ENCODE peak calls at places on chromosomes 2 and 18, in four cellular contexts. O is A549, U is ovary, K is pancreas. T is an unnamed sample. For H3K4me1 and H3K9me3, the result is how much of the 10 kb centered on the place peaks cover.

GRCh38 chr18:41144444-41144843 is 810.6 kb upstream of the PIK3C3 start:
- DNase-seq in U (no peak), O (no peak), K (no peak), T (no peak)

GRCh38 chr2:41791523-41791922 is 256.3 kb upstream of the PKDCC start:
- DNase-seq in K (no peak), U (no peak), O (peak), T (no peak)

GRCh38 chr2:98543214-98543613 is 65.1 kb downstream of the COA5 start:
- DNase-seq in K (no peak), U (no peak), O (no peak), T (peak)

GRCh38 chr18:23635283-23636040 is 27.2 kb downstream of the ANKRD29 start:
- DNase-seq in O (no peak), U (no peak), K (no peak), T (no peak)

GRCh38 chr2:43898134-43898957 is 59.6 kb downstream of the ABCG8 start:
- DNase-seq in K (peak), O (peak), U (no peak), T (no peak)

GRCh38 chr18:46464926-46465655 is 191.9 kb downstream of the LOXHD1 start:
- DNase-seq in U (no peak), O (no peak), K (no peak), T (no peak)

GRCh38 chr18:6561893-6562292 is 147.2 kb upstream of the L3MBTL4 start:
- DNase-seq in O (no peak), U (peak), K (no peak), T (no peak)

GRCh38 chr2:230972046-230972445 is 23.9 kb upstream of the SPATA3 start:
- DNase-seq in U (no peak), O (no peak), K (no peak), T (no peak)

GRCh38 chr2:14344355-14344754 is 288.2 kb upstream of the LRATD1 start:
- DNase-seq in K (no peak), U (no peak), O (no peak), T (no peak)

GRCh38 chr2:119531292-119531691 is 7.0 kb upstream of the SCTR start:
- DNase-seq in U (no peak), K (no peak), O (peak), T (no peak)

GRCh38 chr18:62249478-62250097 is 62.5 kb downstream of the RELCH start:
- DNase-seq in K (peak), O (peak), U (peak), T (peak)

GRCh38 chr2:6454286-6454990 is 411.3 kb downstream of the CMPK2 start:
- DNase-seq in O (no peak), U (no peak), K (no peak), T (no peak)

GRCh38 chr2:215758691-215759090 is 254.7 kb downstream of the MREG start:
- DNase-seq in U (no peak), O (no peak), K (no peak), T (no peak)

GRCh38 chr2:54966837-54967236 is 83.4 kb downstream of the RTN4 start:
- DNase-seq in K (no peak), O (no peak), U (no peak), T (no peak)
- H3K4me1 ChIP-seq in K (under half), O (under half), U (under half), T (under half)

DNA sequence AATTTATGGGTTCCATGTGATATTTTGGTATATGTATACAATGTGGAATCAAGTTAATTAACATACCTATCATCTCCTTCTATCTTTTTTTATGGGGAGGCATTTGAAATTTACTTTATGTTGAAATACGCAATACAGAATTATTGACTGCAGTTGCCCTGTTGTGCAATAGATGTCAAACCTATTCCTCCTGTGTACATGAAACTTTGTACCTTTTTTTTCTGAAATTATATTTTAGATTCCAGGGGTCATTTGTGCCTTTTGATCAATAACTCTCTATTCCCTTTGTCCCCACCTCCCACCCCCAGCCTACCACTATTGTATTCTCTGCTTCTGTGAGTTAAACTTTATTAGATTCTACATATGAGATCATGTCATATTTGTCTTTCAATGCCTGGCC is 369.9 kb downstream of the FSIP2 start:
- DNase-seq in O (no peak), K (no peak), U (no peak), T (no peak)
- H3K9me3 ChIP-seq in O (under half), K (under half), U (under half), T (under half)

DNA sequence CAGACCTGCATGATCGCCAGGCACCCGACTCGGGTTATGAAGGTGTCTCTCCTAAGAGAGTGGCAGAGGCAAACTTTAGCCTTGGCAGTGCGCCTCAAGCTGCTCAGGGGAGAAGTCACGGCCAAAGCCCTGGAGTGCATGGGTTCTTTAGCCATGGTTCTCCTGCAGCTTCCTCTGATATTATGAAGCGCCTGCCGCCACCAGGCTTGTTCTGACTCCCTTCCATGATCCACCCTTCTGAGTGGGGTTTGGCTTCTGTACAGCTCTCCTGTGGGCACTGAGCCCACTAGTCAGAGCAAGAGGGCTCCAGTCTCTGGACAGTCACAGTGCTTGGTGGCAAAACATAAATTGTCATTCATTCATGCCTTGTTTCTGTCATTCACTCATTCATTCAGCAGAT is 25.9 kb upstream of the TMBIM1 start:
- DNase-seq in O (no peak), U (no peak), K (no peak), T (no peak)
- H3K4me1 ChIP-seq in O (under half), U (under half), K (under half), T (under half)

DNA sequence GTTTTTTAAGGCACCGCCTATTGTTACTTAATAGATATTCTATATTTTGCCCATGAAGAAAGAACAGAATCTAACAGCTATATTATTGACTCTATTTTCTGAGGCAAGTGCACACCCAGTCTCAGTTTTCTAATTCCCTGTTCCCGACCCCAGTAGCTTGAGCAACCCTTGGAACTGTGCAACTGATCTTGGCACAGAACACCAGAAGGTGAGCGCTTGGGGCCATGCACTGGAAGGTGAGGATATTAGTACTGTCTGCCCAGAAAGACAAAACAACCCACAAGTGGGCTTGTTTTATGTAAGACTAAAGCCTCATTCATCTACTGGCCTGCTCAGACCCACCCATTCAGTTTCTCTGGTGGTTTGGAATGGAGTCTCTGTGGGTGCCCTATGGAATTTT is 188.8 kb upstream of the LINC00305 start:
- DNase-seq in K (no peak), U (no peak), O (no peak), T (no peak)
- H3K9me3 ChIP-seq in K (under half), U (under half), O (under half), T (under half)

GRCh38 chr2:64403426-64403825 is 50.5 kb upstream of the LGALSL start:
- DNase-seq in O (no peak), K (no peak), U (no peak), T (no peak)

GRCh38 chr2:64404743-64405142 is 49.2 kb upstream of the LGALSL start:
- DNase-seq in O (no peak), U (peak), K (peak), T (peak)

GRCh38 chr2:64402876-64403275 is 51.1 kb upstream of the LGALSL start:
- DNase-seq in U (no peak), K (no peak), O (no peak), T (no peak)

GRCh38 chr2:64405476-64406406 is 48.2 kb upstream of the LGALSL start:
- DNase-seq in O (no peak), U (peak), K (no peak), T (peak)

DNA sequence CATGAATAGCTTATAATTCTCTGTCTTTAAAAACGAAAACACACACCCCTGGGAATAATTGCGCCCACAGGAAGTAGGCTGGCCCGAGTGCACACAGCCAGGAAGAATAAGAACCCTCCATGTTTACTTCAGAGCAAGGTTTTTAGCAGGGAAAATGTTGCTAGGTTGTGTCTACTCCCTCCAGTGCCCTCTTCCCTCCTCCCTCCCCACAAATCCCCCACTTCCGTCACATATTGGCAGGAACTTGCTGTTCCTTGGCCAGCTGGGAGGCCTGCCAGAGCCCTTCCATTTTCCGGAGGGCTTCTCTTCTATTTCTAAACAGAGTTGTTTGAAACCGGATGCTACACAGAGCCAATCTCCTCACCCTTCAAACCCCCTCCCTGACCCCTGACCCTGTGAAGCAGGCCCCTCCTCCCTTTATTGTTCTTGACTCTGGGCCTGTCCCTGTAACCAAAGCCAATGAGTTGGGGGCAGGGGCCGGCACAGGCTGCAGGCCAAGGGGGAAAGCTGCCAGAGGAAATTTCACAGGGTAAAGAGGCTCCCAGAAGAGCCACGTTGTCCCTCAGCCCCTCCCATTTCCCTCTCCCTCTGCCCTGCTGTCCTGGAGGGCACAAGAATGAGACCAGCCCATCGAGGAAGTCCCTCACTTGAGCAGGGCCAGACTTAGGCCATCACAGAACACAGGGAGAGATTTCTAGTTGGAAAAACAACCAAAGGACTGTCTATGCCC is 49.8 kb upstream of the LGALSL start:
- DNase-seq in U (peak), K (peak), O (no peak), T (peak)
- H3K4me1 ChIP-seq in U (under half), K (under half), O (under half), T (under half)

GRCh38 chr2:127358971-127359370 is 28.8 kb downstream of the MAP3K2 start:
- DNase-seq in U (no peak), K (no peak), O (no peak), T (no peak)
- H3K9me3 ChIP-seq in U (under half), K (under half), O (under half), T (under half)

DNA sequence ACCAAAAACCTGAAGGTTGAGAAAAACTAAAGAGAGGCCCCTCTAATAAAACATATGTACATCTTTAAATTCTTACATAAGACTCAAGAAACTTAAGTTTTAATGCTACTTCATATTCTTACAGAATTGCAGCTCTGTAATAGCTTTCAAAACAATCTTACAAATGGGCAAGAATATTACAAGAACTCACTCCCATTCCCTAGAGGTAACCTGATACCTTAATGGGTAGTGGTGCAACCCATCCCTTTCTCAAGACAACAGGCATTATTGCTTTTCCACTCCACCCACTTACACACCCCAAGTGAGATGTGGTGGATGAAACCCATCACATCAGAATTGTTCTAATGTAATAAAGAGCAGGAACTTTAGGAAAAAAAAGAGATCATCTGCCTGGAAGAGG is 103.7 kb downstream of the RBMS1 start:
- DNase-seq in K (no peak), O (peak), U (no peak), T (no peak)
- H3K4me1 ChIP-seq in K (under half), O (half or more), U (under half), T (under half)

T was measured in tibial artery.